ENCODE peak calls at places on chromosomes 7 and 10, in six cellular contexts. I is right lobe of liver; V is GM12878; L is NT2/D1; O is naive thymus-derived CD4-positive, alpha-beta T cell; S is lower lobe of right lung. F is an unnamed sample. For H3K4me1, the result is how much of the 10 kb centered on the place peaks cover.

GRCh38 chr7:33692956-33693355 is 212.4 kb upstream of the BMPER start:
- DNase-seq in O (no peak), S (no peak), V (no peak), L (no peak), I (no peak), F (no peak)

GRCh38 chr7:77687100-77687746 is 9.0 kb upstream of the RSBN1L start:
- DNase-seq in O (peak), V (no peak), S (no peak), I (no peak), L (no peak), F (no peak)

GRCh38 chr10:12512292-12513002 is 163.1 kb downstream of the CAMK1D start:
- DNase-seq in I (no peak), S (no peak), V (no peak), O (no peak), L (no peak), F (no peak)

GRCh38 chr10:75110006-75110632 is 1.3 kb upstream of the SAMD8 start:
- DNase-seq in O (no peak), L (no peak), S (no peak), I (no peak), V (no peak), F (no peak)

GRCh38 chr10:30985552-30985951 is 46.1 kb downstream of the ZNF438 start:
- DNase-seq in I (no peak), S (no peak), V (no peak), L (no peak), O (no peak), F (no peak)

GRCh38 chr7:46680147-46680546 is 759.1 kb upstream of the IGFBP3 start:
- DNase-seq in L (no peak), I (peak), O (no peak), S (no peak), V (no peak), F (peak)

GRCh38 chr10:60291354-60291930 is 98.2 kb downstream of the ANK3 start:
- DNase-seq in I (no peak), O (no peak), S (no peak), L (no peak), V (no peak), F (no peak)

GRCh38 chr7:151251926-151252835 is 3.7 kb upstream of the SMARCD3 start:
- DNase-seq in L (no peak), I (no peak), O (no peak), S (peak), V (no peak), F (no peak)

GRCh38 chr10:74194999-74195398 is 44.0 kb downstream of the ADK start:
- DNase-seq in S (no peak), L (no peak), I (no peak), O (no peak), V (no peak), F (no peak)

GRCh38 chr10:12241810-12242529 is 46.0 kb downstream of the CDC123 start:
- DNase-seq in O (no peak), S (no peak), I (no peak), L (no peak), V (peak), F (no peak)

GRCh38 chr7:67900456-67900855 is 903.8 kb downstream of the TYW1 start:
- DNase-seq in I (no peak), V (no peak), O (no peak), S (no peak), L (no peak), F (no peak)

GRCh38 chr7:71298378-71298777 is 166.4 kb downstream of the GALNT17 start:
- DNase-seq in S (no peak), I (no peak), V (no peak), L (no peak), O (no peak), F (no peak)

GRCh38 chr10:63413429-63413828 is 52.3 kb downstream of the JMJD1C start:
- DNase-seq in S (no peak), L (no peak), V (no peak), O (no peak), I (no peak), F (no peak)
- H3K4me1 ChIP-seq in S (under half), L (under half), V (under half), O (under half), I (under half), F (under half)

DNA sequence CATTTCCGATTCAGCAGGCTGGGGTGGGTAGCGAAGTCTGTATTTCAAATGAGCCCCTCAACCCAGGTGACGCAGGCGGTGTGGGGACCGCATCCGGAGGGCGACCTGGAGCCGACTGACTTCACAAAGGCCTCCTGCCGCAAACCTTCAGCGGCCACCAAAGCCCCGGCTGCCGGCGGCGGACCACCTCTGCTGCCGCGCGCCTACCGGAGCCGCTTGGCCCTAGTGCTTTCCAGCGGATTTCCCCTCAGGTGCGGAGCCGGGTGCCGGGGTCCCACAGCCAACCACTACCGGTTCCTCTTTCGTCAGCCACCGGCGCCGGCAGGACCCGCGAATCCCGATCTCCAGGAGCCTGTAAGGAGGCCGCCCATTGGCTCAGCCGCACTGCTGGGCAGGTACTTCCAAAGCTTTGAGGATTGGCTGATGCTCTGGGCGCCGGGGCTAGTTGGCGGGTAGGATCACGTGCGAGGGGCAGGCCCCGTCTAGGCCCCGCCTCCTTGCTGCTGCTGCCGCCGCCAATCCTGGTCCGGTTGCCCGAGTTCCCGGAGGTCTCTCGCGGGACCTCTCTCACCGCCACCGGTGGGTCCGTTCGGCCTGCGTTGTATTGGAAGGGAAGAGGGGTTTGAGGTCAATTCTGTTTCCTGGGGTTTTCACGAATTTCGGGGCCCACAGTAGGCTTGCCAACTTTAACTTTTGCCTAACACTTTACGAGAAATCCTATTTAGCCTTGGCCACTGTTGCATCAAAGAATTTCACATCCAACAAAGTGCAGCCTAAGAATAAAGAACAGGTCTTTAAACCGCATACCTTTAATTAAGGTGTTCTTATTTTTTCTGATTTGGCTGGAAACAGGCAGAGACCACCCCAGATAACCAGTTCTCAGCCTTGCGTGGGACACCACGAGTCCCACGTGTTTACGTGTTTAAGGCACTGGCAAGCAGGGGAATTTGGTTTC is at the start of gene GSTO2:
- DNase-seq in O (peak), S (peak), V (peak), I (peak), L (peak), F (peak)
- H3K4me1 ChIP-seq in O (under half), S (under half), V (under half), I (under half), L (under half), F (under half)

GRCh38 chr7:131072505-131073091 is 255.1 kb upstream of the MKLN1 start:
- DNase-seq in L (no peak), V (no peak), S (no peak), I (peak), O (peak), F (no peak)
- H3K4me1 ChIP-seq in L (under half), V (under half), S (half or more), I (under half), O (half or more), F (under half)

GRCh38 chr10:119677126-119677525 is 25.9 kb downstream of the BAG3 start:
- DNase-seq in S (no peak), O (no peak), L (no peak), I (no peak), V (no peak), F (no peak)
- H3K4me1 ChIP-seq in S (under half), O (under half), L (under half), I (under half), V (under half), F (under half)

F was measured in small intestine.